ENCODE peak calls at places on chromosomes 6 and 20, in five cellular contexts. H is PC-9, N is HepG2, S is mammary epithelial cell, M is OCI-LY7. G is an unnamed sample.
A peak's percentile ranks its signal among the peaks of the same experiment; 100 is the strongest.

GRCh38 chr20:6886065-6886729 is 118.7 kb downstream of the BMP2 start:
- DNase-seq in N (no peak), S (no peak), M (no peak), H (no peak), G (no peak)

GRCh38 chr6:157139054-157139708 is 184.1 kb downstream of the TMEM242 start:
- DNase-seq in H (no peak), S (no peak), N (peak; percentile 14), M (peak; percentile 6), G (no peak)

GRCh38 chr20:51327251-51327841 is 215.2 kb downstream of the NFATC2 start:
- DNase-seq in S (peak; percentile 72), H (no peak), N (no peak), M (no peak), G (no peak)

GRCh38 chr6:34934516-34934915 is 45.5 kb downstream of the ANKS1A start:
- DNase-seq in M (no peak), S (peak; percentile 9), N (no peak), H (no peak), G (no peak)

GRCh38 chr6:151494235-151494950 is 576 bp downstream of the CCDC170 start:
- DNase-seq in S (peak; percentile 63), M (peak; percentile 8), N (peak; percentile 57), H (peak; percentile 25), G (no peak)

GRCh38 chr20:4702562-4703280 is 19.0 kb upstream of the PRND start:
- DNase-seq in H (no peak), S (peak; percentile 46), M (no peak), N (no peak), G (no peak)

GRCh38 chr6:87151786-87152527 is 3.4 kb upstream of the ZNF292 start:
- DNase-seq in M (peak; percentile 33), S (peak; percentile 45), H (peak; percentile 14), N (no peak), G (no peak)

GRCh38 chr6:33205172-33206026 is 944 bp downstream of the HSD17B8 start:
- DNase-seq in S (peak; percentile 73), M (peak; percentile 54), N (no peak), H (peak; percentile 77), G (peak; percentile 76)

GRCh38 chr6:146984251-146984924 is 219.8 kb upstream of the STXBP5 start:
- DNase-seq in H (no peak), N (peak; percentile 93), S (no peak), M (no peak), G (no peak)

GRCh38 chr6:79453558-79454042 is 83.6 kb downstream of the LCA5 start:
- DNase-seq in M (no peak), S (peak; percentile 93), N (no peak), H (peak; percentile 61), G (peak; percentile 98)

GRCh38 chr6:12245763-12246720 is 44.1 kb upstream of the EDN1 start:
- DNase-seq in M (no peak), S (peak; percentile 38), N (no peak), H (no peak), G (no peak)

GRCh38 chr6:25085761-25086160 is 150.0 kb upstream of the RIPOR2 start:
- DNase-seq in M (peak; percentile 16), N (no peak), S (no peak), H (no peak), G (no peak)

GRCh38 chr6:80607814-80608391 is 501.4 kb downstream of the BCKDHB start:
- DNase-seq in H (no peak), M (no peak), N (no peak), S (peak; percentile 74), G (no peak)

GRCh38 chr20:18719426-18719825 is 94.2 kb upstream of the SCP2D1 start:
- DNase-seq in H (no peak), N (no peak), S (no peak), M (no peak), G (no peak)

GRCh38 chr20:34703061-34703572 is 1.0 kb upstream of the TP53INP2 start:
- DNase-seq in H (no peak), N (no peak), S (no peak), M (no peak), G (no peak)

GRCh38 chr6:15365273-15365687 is 119.4 kb downstream of the JARID2 start:
- DNase-seq in N (no peak), M (no peak), H (peak; percentile 11), S (peak; percentile 84), G (peak; percentile 42)

GRCh38 chr6:11123978-11124377 is 12.5 kb upstream of the ERVFRD-1 start:
- DNase-seq in H (no peak), S (no peak), M (no peak), N (no peak), G (no peak)

GRCh38 chr20:8385247-8385646 is 253.2 kb downstream of the PLCB1 start:
- DNase-seq in H (no peak), M (peak; percentile 43), S (no peak), N (no peak), G (no peak)

GRCh38 chr20:7490288-7490687 is 450.0 kb downstream of the HAO1 start:
- DNase-seq in M (no peak), H (no peak), N (no peak), S (no peak), G (no peak)

GRCh38 chr20:50112512-50113419 is at the start of gene UBE2V1:
- DNase-seq in M (peak; percentile 90), N (peak; percentile 84), H (peak; percentile 85), S (peak; percentile 85), G (no peak)
- H3K4me1 ChIP-seq in M (peaks cover 58% of the 10 kb centered on the region), N (peaks cover 71% of the 10 kb centered on the region), H (peaks cover 45% of the 10 kb centered on the region), S (peaks cover 51% of the 10 kb centered on the region), G (peaks cover 45% of the 10 kb centered on the region)

GRCh38 chr6:89679215-89680120 is 40.9 kb upstream of the LYRM2 start:
- DNase-seq in H (no peak), N (no peak), M (no peak), S (no peak), G (no peak)

GRCh38 chr6:89681983-89682564 is 43.5 kb upstream of the LYRM2 start:
- DNase-seq in N (no peak), H (no peak), S (no peak), M (no peak), G (no peak)

GRCh38 chr6:89678531-89678930 is 40.0 kb upstream of the LYRM2 start:
- DNase-seq in M (no peak), N (no peak), H (no peak), S (no peak), G (no peak)

GRCh38 chr6:89680551-89680950 is 42.0 kb upstream of the LYRM2 start:
- DNase-seq in M (no peak), N (no peak), H (no peak), S (no peak), G (no peak)

GRCh38 chr6:89680150-89680549 is 41.6 kb upstream of the LYRM2 start:
- DNase-seq in H (no peak), S (no peak), N (no peak), M (no peak), G (no peak)
- H3K36me3 ChIP-seq in H (no peaks in the 10 kb centered on the region), S (peaks cover 33% of the 10 kb centered on the region), N (peaks cover 47% of the 10 kb centered on the region), M (peaks cover 95% of the 10 kb centered on the region), G (peaks cover 37% of the 10 kb centered on the region)

GRCh38 chr6:132792510-132792909 is 5.9 kb downstream of the SLC18B1 start:
- DNase-seq in N (no peak), H (no peak), M (no peak), S (no peak), G (no peak)

GRCh38 chr6:132788658-132789397 is 9.6 kb downstream of the SLC18B1 start:
- DNase-seq in H (no peak), M (no peak), S (no peak), N (no peak), G (no peak)

GRCh38 chr6:132789398-132789780 is 9.0 kb downstream of the SLC18B1 start:
- DNase-seq in N (no peak), S (no peak), H (no peak), M (no peak), G (no peak)

DNA sequence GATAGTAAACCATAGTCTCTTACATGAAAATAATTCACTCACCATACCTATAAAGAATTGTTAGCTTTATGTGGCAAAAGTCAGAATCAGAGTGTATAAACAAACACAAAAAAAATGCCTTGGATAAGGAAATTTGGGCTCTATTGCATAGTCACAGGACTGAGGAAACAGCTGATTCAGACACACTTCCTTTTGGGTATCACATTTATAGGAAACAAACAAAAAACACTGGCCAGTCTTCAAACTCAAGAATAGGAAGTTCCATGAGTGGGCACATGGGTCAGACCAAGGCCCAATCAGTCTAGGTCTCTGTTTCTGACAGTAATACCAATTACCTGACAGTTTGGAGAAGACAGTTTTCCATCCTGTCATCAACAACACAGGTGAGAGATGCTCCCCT is 8.0 kb downstream of the SLC18B1 start:
- DNase-seq in N (no peak), S (no peak), H (no peak), M (no peak), G (no peak)
- H3K4me2 ChIP-seq in N (no peak overlapping the region), S (no peak overlapping the region), H (no peak overlapping the region), M (no peak overlapping the region), G (no peak overlapping the region)

GRCh38 chr6:7139835-7140470 is 32.2 kb downstream of the RREB1 start:
- DNase-seq in S (no peak), M (no peak), H (no peak), N (peak; percentile 97), G (no peak)
- H3K4me1 ChIP-seq in S (peaks cover 45% of the 10 kb centered on the region), M (peaks cover 34% of the 10 kb centered on the region), H (peaks cover 55% of the 10 kb centered on the region), N (peaks cover 98% of the 10 kb centered on the region), G (peaks cover 62% of the 10 kb centered on the region)

DNA sequence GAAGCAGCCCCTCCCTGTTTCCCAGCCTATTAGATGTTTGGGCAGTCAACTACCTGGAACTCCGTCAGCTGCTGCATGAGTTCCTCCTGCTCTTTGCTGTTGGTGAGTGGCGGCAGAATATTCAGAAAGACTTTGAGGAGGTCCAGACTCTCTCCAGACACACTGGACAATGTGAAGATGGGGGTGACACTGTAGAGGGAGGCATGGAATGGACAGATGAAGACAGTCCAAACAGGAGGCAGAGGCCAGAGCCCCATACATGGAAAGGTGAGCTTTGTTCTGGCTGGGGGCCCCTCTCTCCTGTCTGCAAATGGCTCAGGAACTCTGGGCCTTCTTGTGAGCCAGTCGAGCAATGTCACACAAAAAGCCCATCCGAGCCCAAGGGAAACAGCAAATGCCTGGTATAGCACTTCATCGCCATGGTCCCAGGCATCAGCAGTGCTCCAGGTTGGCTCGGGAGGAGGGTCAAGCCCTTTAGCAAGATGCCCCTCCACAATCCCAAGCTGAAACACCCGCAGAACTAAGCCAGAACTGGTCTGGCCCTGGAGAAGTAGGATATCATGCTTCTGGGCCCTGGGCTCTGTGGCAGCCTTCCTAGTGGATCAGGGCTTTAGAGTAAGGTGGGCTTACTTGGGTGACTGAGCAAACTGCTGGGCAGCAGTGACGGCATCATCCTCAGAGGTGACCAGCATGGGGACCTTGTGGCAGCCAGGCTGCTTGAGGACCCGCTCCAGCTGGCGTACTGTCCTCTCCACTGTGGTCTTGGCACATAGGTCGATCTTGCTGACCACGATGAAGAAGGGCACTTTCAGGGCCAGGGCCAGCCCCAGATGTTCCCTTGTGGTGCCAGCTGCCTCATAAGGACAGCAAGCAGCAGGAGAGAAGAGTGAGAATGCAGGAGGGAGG is 4.9 kb downstream of the GTPBP2 start:
- DNase-seq in M (no peak), N (no peak), H (no peak), S (no peak), G (no peak)
- H3K36me3 ChIP-seq in M (peaks cover 82% of the 10 kb centered on the region), N (peaks cover 44% of the 10 kb centered on the region), H (peaks cover 62% of the 10 kb centered on the region), S (peaks cover 37% of the 10 kb centered on the region), G (peaks cover 49% of the 10 kb centered on the region)